ENCODE peak calls at places on chromosome 11, in four cellular contexts. V is naive thymus-derived CD8-positive, alpha-beta T cell; L is HTR-8/SVneo; C is NB4. Q is an unnamed sample.

GRCh38 chr11:129968611-129969419 is 33.8 kb downstream of the PRDM10 start:
- DNase-seq in L (no peak), C (peak), V (no peak), Q (no peak)

GRCh38 chr11:47980093-47980906 is at the start of gene PTPRJ:
- DNase-seq in C (peak), L (peak), V (peak), Q (peak)

GRCh38 chr11:128720522-128720985 is 26.7 kb downstream of the FLI1 start:
- DNase-seq in L (no peak), V (peak), C (peak), Q (peak)

GRCh38 chr11:79466411-79466810 is 25.6 kb upstream of the TENM4 start:
- DNase-seq in C (no peak), L (no peak), V (no peak), Q (no peak)

GRCh38 chr11:108135845-108136599 is 14.7 kb downstream of the ACAT1 start:
- DNase-seq in C (peak), L (no peak), V (peak), Q (no peak)

GRCh38 chr11:697028-697491 is 1.4 kb downstream of the TMEM80 start:
- DNase-seq in L (no peak), V (no peak), C (peak), Q (no peak)

GRCh38 chr11:121810291-121810690 is 305.7 kb downstream of the BLID start:
- DNase-seq in V (no peak), C (no peak), L (no peak), Q (no peak)

GRCh38 chr11:48116437-48116836 is 100.2 kb upstream of the OR4B1 start:
- DNase-seq in C (no peak), V (no peak), L (no peak), Q (no peak)

GRCh38 chr11:1017269-1018005 is 19.1 kb downstream of the MUC6 start:
- DNase-seq in C (no peak), L (no peak), V (no peak), Q (no peak)

GRCh38 chr11:68043349-68044144 is 4.7 kb downstream of the TCIRG1 start:
- DNase-seq in C (peak), L (peak), V (no peak), Q (no peak)

GRCh38 chr11:74487875-74488274 is 5.6 kb downstream of the LIPT2 start:
- DNase-seq in C (peak), L (no peak), V (no peak), Q (no peak)

GRCh38 chr11:67120881-67121710 is 2.0 kb downstream of the KDM2A start:
- DNase-seq in L (no peak), V (no peak), C (peak), Q (no peak)

GRCh38 chr11:17563248-17563647 is 16.2 kb downstream of the OTOG start:
- DNase-seq in V (no peak), L (peak), C (peak), Q (no peak)

GRCh38 chr11:73237471-73238290 is 19.6 kb downstream of the P2RY2 start:
- DNase-seq in L (no peak), C (no peak), V (no peak), Q (no peak)

GRCh38 chr11:106012744-106013143 is 9.3 kb downstream of the MSANTD4 start:
- DNase-seq in L (no peak), C (peak), V (no peak), Q (no peak)

GRCh38 chr11:119084663-119085522 is at the start of gene HMBS:
- DNase-seq in V (peak), L (peak), C (peak), Q (peak)

GRCh38 chr11:18105086-18105801 is 638 bp downstream of the SAAL1 start:
- DNase-seq in L (no peak), C (no peak), V (no peak), Q (no peak)

GRCh38 chr11:115164774-115165173 is 339.4 kb downstream of the CADM1 start:
- DNase-seq in L (no peak), V (no peak), C (no peak), Q (no peak)

GRCh38 chr11:61791737-61792309 is 576 bp downstream of the TMEM258 start:
- DNase-seq in L (peak), C (peak), V (no peak), Q (peak)

GRCh38 chr11:78061921-78062311 is 1.7 kb upstream of the THRSP start:
- DNase-seq in V (no peak), L (no peak), C (no peak), Q (no peak)

GRCh38 chr11:114263510-114264170 is 32.6 kb upstream of the NNMT start:
- DNase-seq in L (no peak), V (no peak), C (no peak), Q (no peak)

GRCh38 chr11:44622721-44623258 is 57.3 kb downstream of the CD82 start:
- DNase-seq in V (no peak), L (no peak), C (no peak), Q (peak)

GRCh38 chr11:73195191-73196007 is 22.7 kb upstream of the P2RY2 start:
- DNase-seq in L (no peak), C (peak), V (no peak), Q (no peak)

GRCh38 chr11:61345170-61345610 is 12.2 kb downstream of the TKFC start:
- DNase-seq in V (no peak), L (no peak), C (no peak), Q (no peak)

GRCh38 chr11:60902625-60903024 is 3.8 kb downstream of the PRPF19 start:
- DNase-seq in C (no peak), L (no peak), V (no peak), Q (no peak)

GRCh38 chr11:42237701-42238235 is 778.3 kb upstream of the LRRC4C start:
- DNase-seq in L (no peak), V (no peak), C (no peak), Q (no peak)

GRCh38 chr11:75313457-75314272 is 37.8 kb downstream of the ARRB1 start:
- DNase-seq in V (no peak), C (no peak), L (no peak), Q (no peak)

GRCh38 chr11:119702261-119702591 is 26.8 kb downstream of the NECTIN1 start:
- DNase-seq in C (no peak), L (no peak), V (no peak), Q (no peak)

GRCh38 chr11:102171101-102171500 is 60.9 kb downstream of the YAP1 start:
- DNase-seq in V (no peak), C (no peak), L (peak), Q (no peak)

GRCh38 chr11:94858012-94858705 is 90.0 kb downstream of the AMOTL1 start:
- DNase-seq in L (no peak), C (no peak), V (no peak), Q (no peak)

GRCh38 chr11:17743026-17743807 is 8.6 kb downstream of the KCNC1 start:
- DNase-seq in V (no peak), C (no peak), L (no peak), Q (no peak)

GRCh38 chr11:8227156-8228152 is 36.2 kb downstream of the LMO1 start:
- DNase-seq in L (no peak), V (no peak), C (no peak), Q (no peak)

GRCh38 chr11:44963948-44964347 is 13.3 kb upstream of the TP53I11 start:
- DNase-seq in C (no peak), V (no peak), L (no peak), Q (no peak)

GRCh38 chr11:17703951-17704350 is 15.4 kb upstream of the MYOD1 start:
- DNase-seq in L (no peak), V (no peak), C (peak), Q (no peak)

GRCh38 chr11:62295504-62295903 is 3.4 kb downstream of the SCGB1D4 start:
- DNase-seq in L (no peak), V (no peak), C (peak), Q (peak)

GRCh38 chr11:78201096-78201495 is 12.4 kb downstream of the USP35 start:
- DNase-seq in V (no peak), L (no peak), C (no peak), Q (no peak)